ENCODE peak calls at places on chromosomes 13 and 19, in eight cellular contexts. D, S, A, W, I, H, J and X are unnamed samples.
A peak's percentile ranks its signal among the peaks of the same experiment; 100 is the strongest.

GRCh38 chr13:74730556-74731331 is 596.5 kb upstream of the KLF12 start:
- DNase-seq in D (no peak), S (no peak), A (no peak), W (no peak), I (no peak), H (no peak), J (no peak), X (no peak)

GRCh38 chr13:21608961-21609360 is 5.0 kb upstream of the MICU2 start:
- DNase-seq in D (no peak), S (no peak), A (no peak), W (no peak), I (no peak), H (no peak), J (no peak), X (no peak)

GRCh38 chr13:75771818-75772217 is 135.7 kb downstream of the LMO7 start:
- DNase-seq in D (no peak), S (peak; percentile 91), A (no peak), W (no peak), I (no peak), H (no peak), J (peak; percentile 91), X (no peak)

GRCh38 chr19:5881543-5882299 is 11.4 kb upstream of the FUT5 start:
- DNase-seq in D (no peak), S (no peak), A (no peak), W (no peak), I (no peak), H (no peak), J (no peak), X (no peak)

GRCh38 chr19:55647732-55648656 is at the start of gene CCDC106:
- DNase-seq in D (no peak), S (peak; percentile 79), A (peak; percentile 73), W (no peak), I (peak; percentile 79), H (peak; percentile 74), J (peak; percentile 68), X (no peak)

GRCh38 chr13:114004416-114005205 is 30.7 kb upstream of the C13orf46 start:
- DNase-seq in D (no peak), S (peak; percentile 54), A (no peak), W (peak; percentile 83), I (no peak), H (no peak), J (peak; percentile 50), X (peak; percentile 2)

GRCh38 chr19:54616840-54617560 is 13.3 kb upstream of the LILRB1 start:
- DNase-seq in D (no peak), S (no peak), A (no peak), W (no peak), I (no peak), H (no peak), J (no peak), X (no peak)

GRCh38 chr13:80338781-80339577 is 1.9 kb downstream of the SPRY2 start:
- DNase-seq in D (no peak), S (peak; percentile 88), A (peak; percentile 43), W (peak; percentile 94), I (peak; percentile 79), H (peak; percentile 76), J (peak; percentile 88), X (no peak)

GRCh38 chr19:29378126-29378525 is 147.7 kb upstream of the VSTM2B start:
- DNase-seq in D (no peak), S (no peak), A (no peak), W (peak; percentile 72), I (no peak), H (peak; percentile 8), J (no peak), X (no peak)

GRCh38 chr19:17687857-17688784 is at the start of gene UNC13A:
- DNase-seq in D (no peak), S (no peak), A (peak; percentile 67), W (no peak), I (peak; percentile 96), H (no peak), J (peak; percentile 29), X (no peak)

GRCh38 chr13:33087091-33087490 is 70.9 kb downstream of the KL start:
- DNase-seq in D (no peak), S (peak; percentile 58), A (no peak), W (no peak), I (no peak), H (no peak), J (no peak), X (no peak)

GRCh38 chr13:35179494-35179893 is 237.4 kb downstream of the NBEA start:
- DNase-seq in D (no peak), S (peak; percentile 35), A (no peak), W (no peak), I (no peak), H (no peak), J (no peak), X (no peak)

GRCh38 chr19:1856698-1857603 is 6.4 kb downstream of the KLF16 start:
- DNase-seq in D (peak; percentile 36), S (peak; percentile 54), A (peak; percentile 88), W (peak; percentile 97), I (peak; percentile 72), H (peak; percentile 97), J (peak; percentile 70), X (peak; percentile 93)

GRCh38 chr19:1632462-1633268 is 19.8 kb downstream of the TCF3 start:
- DNase-seq in D (no peak), S (no peak), A (no peak), W (no peak), I (no peak), H (peak; percentile 90), J (no peak), X (no peak)

GRCh38 chr19:39568604-39569003 is 28.6 kb upstream of the EID2 start:
- DNase-seq in D (no peak), S (no peak), A (peak; percentile 25), W (no peak), I (no peak), H (no peak), J (no peak), X (no peak)

GRCh38 chr19:52635786-52636570 is 2.2 kb downstream of the ZNF83 start:
- DNase-seq in D (no peak), S (peak; percentile 35), A (no peak), W (peak; percentile 23), I (no peak), H (no peak), J (peak; percentile 20), X (no peak)

GRCh38 chr19:52638601-52639000 is 446 bp upstream of the ZNF83 start:
- DNase-seq in D (no peak), S (peak; percentile 64), A (no peak), W (no peak), I (peak; percentile 22), H (no peak), J (peak; percentile 69), X (no peak)

GRCh38 chr19:52637718-52638585 is at the start of gene ZNF83:
- DNase-seq in D (peak; percentile 59), S (peak; percentile 83), A (peak; percentile 78), W (peak; percentile 99), I (peak; percentile 100), H (peak; percentile 97), J (peak; percentile 91), X (peak; percentile 94)

GRCh38 chr19:52646571-52647222 is 8.5 kb upstream of the ZNF83 start:
- DNase-seq in D (no peak), S (peak; percentile 65), A (no peak), W (no peak), I (no peak), H (no peak), J (peak; percentile 29), X (no peak)

GRCh38 chr19:52640916-52641315 is 2.8 kb upstream of the ZNF83 start:
- DNase-seq in D (no peak), S (no peak), A (no peak), W (no peak), I (peak; percentile 16), H (no peak), J (no peak), X (no peak)
- TF ChIP-seq CTCF in D (no peak), S (no peak), A (no peak), W (no peak), I (no peak), H (no peak), J (no peak), X (no peak)

DNA sequence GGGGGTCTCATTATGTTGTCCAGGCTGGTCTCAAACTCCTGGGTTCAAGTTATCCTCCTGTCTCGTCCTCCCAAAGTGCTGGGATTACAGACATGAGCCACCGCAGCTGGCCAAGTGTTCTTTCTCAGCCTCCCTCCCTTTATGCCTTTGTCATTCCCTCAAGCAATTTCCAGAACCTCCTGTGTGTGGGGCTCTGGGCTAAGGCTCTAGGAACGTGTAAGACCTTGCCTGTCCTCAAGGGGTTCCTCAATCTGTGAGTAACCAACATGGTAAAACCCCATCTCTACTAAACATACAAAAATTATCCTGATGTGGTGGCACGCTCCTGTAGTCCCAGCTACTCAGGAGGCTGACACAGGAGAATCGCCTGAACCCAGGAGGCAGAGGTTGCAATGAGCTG is 15.5 kb upstream of the SPACA4 start:
- DNase-seq in D (no peak), S (no peak), A (no peak), W (no peak), I (no peak), H (no peak), J (no peak), X (no peak)
- TF ChIP-seq CTCF in D (no peak), S (no peak), A (no peak), W (no peak), I (no peak), H (no peak), J (peak; percentile 33), X (no peak)

DNA sequence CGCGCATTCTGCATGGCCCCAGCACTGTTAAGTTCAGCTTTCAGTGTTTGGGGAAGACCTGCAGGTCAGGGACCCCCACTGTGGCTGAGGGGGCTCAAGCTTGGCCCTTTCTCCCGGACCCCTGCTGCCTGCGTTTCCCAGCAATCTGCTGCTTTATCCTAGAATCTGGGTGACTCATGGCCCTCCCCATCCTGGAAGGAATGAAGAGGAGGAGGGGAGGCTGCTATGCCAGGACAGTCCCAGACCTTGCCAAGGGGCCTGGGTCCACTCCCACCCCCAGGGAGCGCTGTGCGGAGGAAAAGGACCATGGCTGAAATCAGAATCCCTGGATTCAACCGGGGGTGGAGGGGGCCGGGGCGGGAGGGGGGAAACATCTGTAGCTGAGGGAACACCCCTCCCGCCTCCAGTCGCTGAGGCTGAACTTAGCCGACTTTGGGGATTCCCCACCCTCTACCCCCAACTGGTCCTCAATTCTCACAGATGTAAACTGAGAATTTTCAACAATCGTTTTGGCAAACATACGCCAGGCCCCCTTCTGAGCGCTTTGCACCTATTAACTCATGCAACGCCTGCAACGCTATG is 20.6 kb downstream of the ZNF114 start:
- DNase-seq in D (no peak), S (peak; percentile 61), A (no peak), W (no peak), I (peak; percentile 64), H (no peak), J (peak; percentile 57), X (no peak)
- TF ChIP-seq CTCF in D (peak; percentile 42), S (no peak), A (no peak), W (no peak), I (no peak), H (no peak), J (peak; percentile 28), X (no peak)

DNA sequence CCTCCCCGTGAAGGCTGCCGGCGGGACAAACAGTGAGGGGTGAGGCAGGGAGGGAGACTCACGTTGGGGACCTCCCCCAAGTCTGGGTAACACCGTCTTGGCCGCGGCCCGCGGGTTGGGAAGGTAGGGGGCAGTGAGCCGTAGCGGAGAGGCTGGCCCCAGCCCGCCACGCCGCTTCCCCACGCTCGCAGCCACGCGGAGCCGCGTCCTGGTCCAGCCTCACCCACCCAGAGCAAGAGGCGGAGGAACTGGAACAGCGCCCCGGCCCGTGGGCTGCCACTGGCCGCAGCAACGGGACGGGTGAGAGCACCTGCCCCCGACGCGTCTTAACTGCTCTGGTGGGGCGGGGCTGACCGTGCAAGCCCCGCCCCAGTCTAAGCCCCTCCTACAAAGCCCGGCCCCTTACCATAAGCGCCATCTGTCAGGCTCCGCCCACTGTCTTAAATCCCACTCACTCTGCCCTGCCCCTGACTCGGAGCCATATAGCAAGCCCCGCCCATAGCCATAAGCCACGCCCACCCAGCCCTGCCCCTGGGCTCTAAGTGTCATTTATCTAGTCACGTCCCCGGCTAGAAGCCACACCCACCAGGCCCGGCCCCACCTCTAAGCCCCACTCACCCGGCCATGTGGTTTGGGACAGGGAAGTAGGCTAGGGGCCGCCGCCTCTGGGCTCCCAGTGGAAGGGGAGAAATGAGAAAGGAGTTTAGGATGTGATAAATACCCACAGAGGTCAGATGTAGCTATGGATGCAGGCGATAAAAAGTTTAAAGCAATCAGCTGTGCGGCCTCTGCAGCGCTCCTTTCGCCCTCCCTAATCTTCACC is 2.1 kb upstream of the CCL25 start:
- DNase-seq in D (peak; percentile 61), S (peak; percentile 22), A (peak; percentile 13), W (peak; percentile 95), I (peak; percentile 99), H (peak; percentile 98), J (peak; percentile 55), X (peak; percentile 99)
- TF ChIP-seq CTCF in D (no peak), S (no peak), A (no peak), W (no peak), I (no peak), H (peak; percentile 9), J (no peak), X (no peak)